ENCODE peak calls at places on chromosomes 6 and 20, in nine cellular contexts. One of them, this sample, is unnamed.

GRCh38 chr6:16743661-16744210 is 17.5 kb downstream of the ATXN1 start:
- DNase-seq in NB4: no peak
- DNase-seq in ascending aorta: no peak
- DNase-seq in foreskin keratinocyte: no peak
- DNase-seq in A549: no peak
- DNase-seq in ovary: no peak
- DNase-seq in endothelial cell: no peak
- DNase-seq in mammary epithelial cell: no peak
- DNase-seq in CD8-positive, alpha-beta T cell: no peak
- DNase-seq in this sample: no peak

GRCh38 chr6:85272973-85273372 is 176.9 kb upstream of the NT5E start:
- DNase-seq in ovary: no peak
- DNase-seq in NB4: no peak
- DNase-seq in mammary epithelial cell: no peak
- DNase-seq in A549: no peak
- DNase-seq in CD8-positive, alpha-beta T cell: no peak
- DNase-seq in ascending aorta: no peak
- DNase-seq in foreskin keratinocyte: no peak
- DNase-seq in endothelial cell: no peak
- DNase-seq in this sample: no peak

GRCh38 chr6:137297887-137298286 is 78.7 kb upstream of the IFNGR1 start:
- DNase-seq in mammary epithelial cell: no peak
- DNase-seq in A549: no peak
- DNase-seq in CD8-positive, alpha-beta T cell: no peak
- DNase-seq in foreskin keratinocyte: peak; percentile 52
- DNase-seq in ovary: no peak
- DNase-seq in endothelial cell: peak; percentile 59
- DNase-seq in NB4: peak; percentile 19
- DNase-seq in ascending aorta: no peak
- DNase-seq in this sample: no peak

GRCh38 chr20:63750807-63751470 is 11.4 kb downstream of the SLC2A4RG start:
- DNase-seq in A549: no peak
- DNase-seq in foreskin keratinocyte: no peak
- DNase-seq in ovary: no peak
- DNase-seq in ascending aorta: no peak
- DNase-seq in endothelial cell: no peak
- DNase-seq in NB4: peak; percentile 47
- DNase-seq in CD8-positive, alpha-beta T cell: peak; percentile 73
- DNase-seq in mammary epithelial cell: no peak
- DNase-seq in this sample: no peak

GRCh38 chr6:155224618-155225017 is 39.2 kb upstream of the CLDN20 start:
- DNase-seq in A549: no peak
- DNase-seq in foreskin keratinocyte: no peak
- DNase-seq in endothelial cell: no peak
- DNase-seq in mammary epithelial cell: peak; percentile 43
- DNase-seq in ovary: no peak
- DNase-seq in CD8-positive, alpha-beta T cell: no peak
- DNase-seq in NB4: peak; percentile 44
- DNase-seq in ascending aorta: no peak
- DNase-seq in this sample: no peak

GRCh38 chr6:120671519-120671918 is 662.8 kb downstream of the TBC1D32 start:
- DNase-seq in A549: peak; percentile 4
- DNase-seq in NB4: peak; percentile 2
- DNase-seq in ascending aorta: no peak
- DNase-seq in mammary epithelial cell: no peak
- DNase-seq in CD8-positive, alpha-beta T cell: no peak
- DNase-seq in endothelial cell: peak; percentile 11
- DNase-seq in foreskin keratinocyte: no peak
- DNase-seq in ovary: no peak
- DNase-seq in this sample: no peak

GRCh38 chr6:15369838-15370237 is 124.0 kb downstream of the JARID2 start:
- DNase-seq in NB4: peak; percentile 85
- DNase-seq in mammary epithelial cell: no peak
- DNase-seq in CD8-positive, alpha-beta T cell: no peak
- DNase-seq in ovary: no peak
- DNase-seq in foreskin keratinocyte: no peak
- DNase-seq in ascending aorta: no peak
- DNase-seq in endothelial cell: no peak
- DNase-seq in A549: no peak
- DNase-seq in this sample: no peak

GRCh38 chr6:42017021-42017643 is 33.2 kb upstream of the TAF8 start:
- DNase-seq in CD8-positive, alpha-beta T cell: no peak
- DNase-seq in NB4: peak; percentile 88
- DNase-seq in ascending aorta: no peak
- DNase-seq in endothelial cell: no peak
- DNase-seq in ovary: no peak
- DNase-seq in foreskin keratinocyte: peak; percentile 63
- DNase-seq in A549: no peak
- DNase-seq in mammary epithelial cell: peak; percentile 74
- DNase-seq in this sample: no peak

GRCh38 chr6:101276066-101276465 is 117.4 kb upstream of the GRIK2 start:
- DNase-seq in ascending aorta: no peak
- DNase-seq in NB4: no peak
- DNase-seq in mammary epithelial cell: no peak
- DNase-seq in foreskin keratinocyte: no peak
- DNase-seq in endothelial cell: no peak
- DNase-seq in CD8-positive, alpha-beta T cell: no peak
- DNase-seq in ovary: no peak
- DNase-seq in A549: no peak
- DNase-seq in this sample: no peak

GRCh38 chr20:611047-611842 is 1.1 kb upstream of the TCF15 start:
- DNase-seq in ascending aorta: no peak
- DNase-seq in foreskin keratinocyte: no peak
- DNase-seq in A549: no peak
- DNase-seq in CD8-positive, alpha-beta T cell: no peak
- DNase-seq in endothelial cell: no peak
- DNase-seq in ovary: no peak
- DNase-seq in NB4: no peak
- DNase-seq in mammary epithelial cell: no peak
- DNase-seq in this sample: no peak

GRCh38 chr20:44643596-44644383 is 7.7 kb downstream of the ADA start:
- DNase-seq in A549: peak; percentile 93
- DNase-seq in ascending aorta: peak; percentile 85
- DNase-seq in NB4: peak; percentile 59
- DNase-seq in ovary: peak; percentile 22
- DNase-seq in mammary epithelial cell: peak; percentile 73
- DNase-seq in CD8-positive, alpha-beta T cell: peak; percentile 61
- DNase-seq in endothelial cell: peak; percentile 85
- DNase-seq in foreskin keratinocyte: peak; percentile 80
- DNase-seq in this sample: no peak

GRCh38 chr6:109261815-109262214 is 120.5 kb downstream of the CD164 start:
- DNase-seq in endothelial cell: no peak
- DNase-seq in ovary: peak; percentile 54
- DNase-seq in ascending aorta: no peak
- DNase-seq in CD8-positive, alpha-beta T cell: no peak
- DNase-seq in mammary epithelial cell: no peak
- DNase-seq in NB4: no peak
- DNase-seq in foreskin keratinocyte: no peak
- DNase-seq in A549: no peak
- DNase-seq in this sample: no peak

GRCh38 chr6:1313755-1314503 is 2.0 kb downstream of the FOXQ1 start:
- DNase-seq in CD8-positive, alpha-beta T cell: no peak
- DNase-seq in endothelial cell: peak; percentile 71
- DNase-seq in ascending aorta: no peak
- DNase-seq in ovary: no peak
- DNase-seq in foreskin keratinocyte: peak; percentile 18
- DNase-seq in A549: peak; percentile 59
- DNase-seq in NB4: peak; percentile 31
- DNase-seq in mammary epithelial cell: no peak
- DNase-seq in this sample: no peak
- TF ChIP-seq CTCF in CD8-positive, alpha-beta T cell: no peak
- TF ChIP-seq CTCF in endothelial cell: peak; percentile 74
- TF ChIP-seq CTCF in ascending aorta: no peak
- TF ChIP-seq CTCF in ovary: no peak
- TF ChIP-seq CTCF in foreskin keratinocyte: peak; percentile 78
- TF ChIP-seq CTCF in A549: peak; percentile 67
- TF ChIP-seq CTCF in NB4: no peak
- TF ChIP-seq CTCF in mammary epithelial cell: peak; percentile 42
- TF ChIP-seq CTCF in this sample: no peak

DNA sequence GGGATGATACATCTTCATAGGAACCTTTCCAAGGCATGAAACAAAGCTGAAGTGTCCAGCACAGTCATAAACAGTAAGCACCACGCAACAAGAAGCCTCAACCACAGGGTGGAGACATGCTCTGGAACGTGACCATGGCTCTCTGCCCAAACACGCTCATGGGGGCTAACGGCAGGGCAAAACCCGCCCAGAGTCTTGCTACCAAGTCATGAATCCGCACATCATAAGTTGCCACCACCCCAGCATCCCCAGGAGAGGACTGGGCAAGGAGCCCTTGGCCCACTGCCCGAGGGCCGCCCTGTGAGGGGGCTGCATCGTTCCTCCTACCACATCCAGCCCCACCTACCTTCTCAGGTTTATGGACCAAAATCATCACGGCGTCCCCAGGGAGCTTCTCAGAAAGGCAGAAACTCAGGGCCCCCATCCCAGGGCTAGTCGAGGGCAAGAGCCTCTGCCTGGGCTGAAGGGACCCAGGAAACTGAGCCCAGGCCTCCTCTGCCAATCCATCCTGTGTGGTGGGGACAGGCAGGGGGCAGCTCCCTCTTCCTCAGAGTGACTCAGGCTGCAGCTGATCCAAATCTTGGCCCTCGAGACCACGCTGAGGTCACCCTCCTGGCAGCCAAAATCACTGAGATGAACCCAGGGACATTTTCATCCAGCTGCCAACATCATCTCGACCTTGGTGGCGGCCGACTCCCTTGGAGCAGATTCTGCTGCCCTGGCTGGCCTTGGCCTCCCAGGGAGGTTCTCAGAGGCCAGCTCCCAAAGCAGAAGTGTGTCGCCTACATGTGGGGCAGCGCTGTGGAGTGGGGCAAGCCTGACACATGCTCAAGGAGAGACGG is 42.6 kb downstream of the BMP7 start:
- DNase-seq in A549: no peak
- DNase-seq in endothelial cell: no peak
- DNase-seq in ascending aorta: no peak
- DNase-seq in ovary: no peak
- DNase-seq in CD8-positive, alpha-beta T cell: no peak
- DNase-seq in foreskin keratinocyte: peak; percentile 47
- DNase-seq in NB4: peak; percentile 23
- DNase-seq in mammary epithelial cell: peak; percentile 43
- DNase-seq in this sample: no peak
- TF ChIP-seq CTCF in A549: no peak
- TF ChIP-seq CTCF in endothelial cell: no peak
- TF ChIP-seq CTCF in ascending aorta: no peak
- TF ChIP-seq CTCF in ovary: no peak
- TF ChIP-seq CTCF in CD8-positive, alpha-beta T cell: no peak
- TF ChIP-seq CTCF in foreskin keratinocyte: peak; percentile 35
- TF ChIP-seq CTCF in NB4: no peak
- TF ChIP-seq CTCF in mammary epithelial cell: no peak
- TF ChIP-seq CTCF in this sample: no peak

DNA sequence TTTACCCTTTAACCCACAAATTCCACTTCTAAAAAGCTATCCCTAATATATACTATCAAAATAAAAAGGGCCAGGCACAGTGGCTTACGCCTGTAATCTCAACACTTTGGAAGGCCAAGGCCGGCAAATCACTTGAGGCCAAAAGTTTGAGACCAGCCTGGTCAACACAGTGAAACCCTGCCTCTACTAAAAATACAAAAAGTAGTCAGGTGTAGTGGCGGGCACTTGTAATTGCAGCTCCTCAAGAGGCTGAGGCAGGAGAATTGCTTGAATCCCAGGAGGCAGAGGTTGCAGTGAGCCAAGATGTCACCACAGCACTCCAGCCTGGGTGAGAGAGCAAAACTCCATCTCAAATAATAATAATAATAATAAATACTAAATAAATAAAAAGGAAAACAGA is 82.5 kb downstream of the TRIM27 start:
- DNase-seq in mammary epithelial cell: no peak
- DNase-seq in foreskin keratinocyte: no peak
- DNase-seq in NB4: peak; percentile 45
- DNase-seq in A549: peak; percentile 48
- DNase-seq in ascending aorta: no peak
- DNase-seq in ovary: no peak
- DNase-seq in CD8-positive, alpha-beta T cell: no peak
- DNase-seq in endothelial cell: no peak
- DNase-seq in this sample: no peak
- TF ChIP-seq CTCF in mammary epithelial cell: no peak
- TF ChIP-seq CTCF in foreskin keratinocyte: peak; percentile 23
- TF ChIP-seq CTCF in NB4: no peak
- TF ChIP-seq CTCF in A549: no peak
- TF ChIP-seq CTCF in ascending aorta: no peak
- TF ChIP-seq CTCF in ovary: no peak
- TF ChIP-seq CTCF in CD8-positive, alpha-beta T cell: no peak
- TF ChIP-seq CTCF in endothelial cell: peak; percentile 49
- TF ChIP-seq CTCF in this sample: no peak

GRCh38 chr6:166572370-166573261 is 13.9 kb downstream of the RAMACL start:
- DNase-seq in ovary: no peak
- DNase-seq in foreskin keratinocyte: no peak
- DNase-seq in CD8-positive, alpha-beta T cell: no peak
- DNase-seq in NB4: peak; percentile 29
- DNase-seq in mammary epithelial cell: no peak
- DNase-seq in endothelial cell: no peak
- DNase-seq in ascending aorta: no peak
- DNase-seq in A549: no peak
- DNase-seq in this sample: no peak
- TF ChIP-seq CTCF in ovary: no peak
- TF ChIP-seq CTCF in foreskin keratinocyte: no peak
- TF ChIP-seq CTCF in CD8-positive, alpha-beta T cell: no peak
- TF ChIP-seq CTCF in NB4: no peak
- TF ChIP-seq CTCF in mammary epithelial cell: no peak
- TF ChIP-seq CTCF in endothelial cell: no peak
- TF ChIP-seq CTCF in ascending aorta: no peak
- TF ChIP-seq CTCF in A549: no peak
- TF ChIP-seq CTCF in this sample: no peak